ENCODE peak calls at places on chromosome 16, in eight cellular contexts. One of them, this sample, is unnamed. For H3K4me1, the result is how much of the 10 kb centered on the place peaks cover.

GRCh38 chr16:73122604-73123386 is 74.9 kb upstream of the ZFHX3 start:
- DNase-seq in endodermal cell: no peak
- DNase-seq in right atrium auricular region: peak
- DNase-seq in stomach: no peak
- DNase-seq in CD8-positive, alpha-beta T cell: no peak
- DNase-seq in transverse colon: no peak
- DNase-seq in fibroblast of lung: peak
- DNase-seq in heart right ventricle: peak
- DNase-seq in this sample: no peak

GRCh38 chr16:13108126-13108525 is 206.7 kb downstream of the SHISA9 start:
- DNase-seq in fibroblast of lung: no peak
- DNase-seq in right atrium auricular region: no peak
- DNase-seq in stomach: no peak
- DNase-seq in endodermal cell: no peak
- DNase-seq in heart right ventricle: no peak
- DNase-seq in CD8-positive, alpha-beta T cell: no peak
- DNase-seq in transverse colon: no peak
- DNase-seq in this sample: no peak

GRCh38 chr16:30728904-30729672 is 19.1 kb upstream of the PHKG2 start:
- DNase-seq in transverse colon: peak
- DNase-seq in stomach: no peak
- DNase-seq in endodermal cell: no peak
- DNase-seq in right atrium auricular region: no peak
- DNase-seq in CD8-positive, alpha-beta T cell: no peak
- DNase-seq in heart right ventricle: no peak
- DNase-seq in fibroblast of lung: no peak
- DNase-seq in this sample: no peak

GRCh38 chr16:67884-68789 is 4.3 kb downstream of the RHBDF1 start:
- DNase-seq in fibroblast of lung: no peak
- DNase-seq in CD8-positive, alpha-beta T cell: no peak
- DNase-seq in endodermal cell: no peak
- DNase-seq in stomach: no peak
- DNase-seq in right atrium auricular region: no peak
- DNase-seq in heart right ventricle: peak
- DNase-seq in transverse colon: no peak
- DNase-seq in this sample: no peak

GRCh38 chr16:89999831-90000574 is 19.3 kb downstream of the DBNDD1 start:
- DNase-seq in right atrium auricular region: no peak
- DNase-seq in endodermal cell: no peak
- DNase-seq in stomach: no peak
- DNase-seq in transverse colon: no peak
- DNase-seq in heart right ventricle: no peak
- DNase-seq in CD8-positive, alpha-beta T cell: no peak
- DNase-seq in fibroblast of lung: no peak
- DNase-seq in this sample: no peak

GRCh38 chr16:28511031-28511430 is 4.4 kb upstream of the IL27 start:
- DNase-seq in fibroblast of lung: no peak
- DNase-seq in right atrium auricular region: no peak
- DNase-seq in CD8-positive, alpha-beta T cell: no peak
- DNase-seq in stomach: no peak
- DNase-seq in transverse colon: no peak
- DNase-seq in endodermal cell: no peak
- DNase-seq in heart right ventricle: no peak
- DNase-seq in this sample: no peak

GRCh38 chr16:11472851-11473250 is 113.9 kb downstream of the LITAF start:
- DNase-seq in endodermal cell: no peak
- DNase-seq in heart right ventricle: no peak
- DNase-seq in stomach: no peak
- DNase-seq in fibroblast of lung: no peak
- DNase-seq in CD8-positive, alpha-beta T cell: no peak
- DNase-seq in transverse colon: no peak
- DNase-seq in right atrium auricular region: no peak
- DNase-seq in this sample: no peak

GRCh38 chr16:12228607-12229499 is 252.3 kb downstream of the SNX29 start:
- DNase-seq in endodermal cell: peak
- DNase-seq in CD8-positive, alpha-beta T cell: no peak
- DNase-seq in heart right ventricle: peak
- DNase-seq in fibroblast of lung: peak
- DNase-seq in transverse colon: peak
- DNase-seq in stomach: no peak
- DNase-seq in right atrium auricular region: peak
- DNase-seq in this sample: peak

GRCh38 chr16:30007378-30007895 is 3.4 kb downstream of the DOC2A start:
- DNase-seq in endodermal cell: no peak
- DNase-seq in heart right ventricle: no peak
- DNase-seq in CD8-positive, alpha-beta T cell: no peak
- DNase-seq in stomach: no peak
- DNase-seq in transverse colon: no peak
- DNase-seq in right atrium auricular region: no peak
- DNase-seq in fibroblast of lung: no peak
- DNase-seq in this sample: no peak

GRCh38 chr16:55044366-55044975 is 113.8 kb downstream of the IRX5 start:
- DNase-seq in stomach: no peak
- DNase-seq in transverse colon: no peak
- DNase-seq in right atrium auricular region: peak
- DNase-seq in endodermal cell: peak
- DNase-seq in fibroblast of lung: no peak
- DNase-seq in heart right ventricle: no peak
- DNase-seq in CD8-positive, alpha-beta T cell: no peak
- DNase-seq in this sample: no peak

GRCh38 chr16:83935005-83935857 is 17.8 kb upstream of the OSGIN1 start:
- DNase-seq in heart right ventricle: no peak
- DNase-seq in endodermal cell: no peak
- DNase-seq in right atrium auricular region: no peak
- DNase-seq in CD8-positive, alpha-beta T cell: no peak
- DNase-seq in stomach: no peak
- DNase-seq in transverse colon: no peak
- DNase-seq in fibroblast of lung: no peak
- DNase-seq in this sample: no peak

GRCh38 chr16:20886320-20886719 is 13.8 kb downstream of the DCUN1D3 start:
- DNase-seq in transverse colon: no peak
- DNase-seq in endodermal cell: no peak
- DNase-seq in heart right ventricle: no peak
- DNase-seq in stomach: no peak
- DNase-seq in CD8-positive, alpha-beta T cell: no peak
- DNase-seq in fibroblast of lung: no peak
- DNase-seq in right atrium auricular region: no peak
- DNase-seq in this sample: no peak

GRCh38 chr16:66296591-66296990 is 69.9 kb upstream of the CDH5 start:
- DNase-seq in fibroblast of lung: no peak
- DNase-seq in right atrium auricular region: peak
- DNase-seq in endodermal cell: no peak
- DNase-seq in stomach: peak
- DNase-seq in CD8-positive, alpha-beta T cell: no peak
- DNase-seq in heart right ventricle: no peak
- DNase-seq in transverse colon: no peak
- DNase-seq in this sample: no peak

GRCh38 chr16:87317766-87318121 is 552 bp upstream of the C16orf95 start:
- DNase-seq in transverse colon: peak
- DNase-seq in fibroblast of lung: peak
- DNase-seq in heart right ventricle: peak
- DNase-seq in CD8-positive, alpha-beta T cell: no peak
- DNase-seq in stomach: peak
- DNase-seq in endodermal cell: no peak
- DNase-seq in right atrium auricular region: peak
- DNase-seq in this sample: peak

GRCh38 chr16:8589293-8590160 is 784 bp downstream of the TMEM114 start:
- DNase-seq in right atrium auricular region: no peak
- DNase-seq in transverse colon: no peak
- DNase-seq in endodermal cell: peak
- DNase-seq in fibroblast of lung: no peak
- DNase-seq in heart right ventricle: no peak
- DNase-seq in stomach: no peak
- DNase-seq in CD8-positive, alpha-beta T cell: no peak
- DNase-seq in this sample: no peak

GRCh38 chr16:1208239-1208830 is 16.7 kb downstream of the TPSG1 start:
- DNase-seq in right atrium auricular region: no peak
- DNase-seq in heart right ventricle: no peak
- DNase-seq in transverse colon: no peak
- DNase-seq in endodermal cell: no peak
- DNase-seq in fibroblast of lung: no peak
- DNase-seq in stomach: no peak
- DNase-seq in CD8-positive, alpha-beta T cell: no peak
- DNase-seq in this sample: no peak

GRCh38 chr16:35207059-35207999 is 1747.9 kb downstream of the TP53TG3F start:
- DNase-seq in stomach: no peak
- DNase-seq in heart right ventricle: no peak
- DNase-seq in transverse colon: no peak
- DNase-seq in endodermal cell: no peak
- DNase-seq in fibroblast of lung: no peak
- DNase-seq in CD8-positive, alpha-beta T cell: no peak
- DNase-seq in right atrium auricular region: no peak
- DNase-seq in this sample: no peak

GRCh38 chr16:3640207-3640606 is 14.3 kb upstream of the DNASE1 start:
- DNase-seq in heart right ventricle: no peak
- DNase-seq in stomach: no peak
- DNase-seq in fibroblast of lung: no peak
- DNase-seq in CD8-positive, alpha-beta T cell: no peak
- DNase-seq in right atrium auricular region: no peak
- DNase-seq in transverse colon: no peak
- DNase-seq in endodermal cell: no peak
- DNase-seq in this sample: no peak

GRCh38 chr16:1767116-1767994 is 4.0 kb downstream of the NME3 start:
- DNase-seq in fibroblast of lung: no peak
- DNase-seq in CD8-positive, alpha-beta T cell: no peak
- DNase-seq in heart right ventricle: no peak
- DNase-seq in endodermal cell: no peak
- DNase-seq in transverse colon: no peak
- DNase-seq in stomach: no peak
- DNase-seq in right atrium auricular region: no peak
- DNase-seq in this sample: no peak

GRCh38 chr16:54936979-54937672 is 6.5 kb downstream of the IRX5 start:
- DNase-seq in fibroblast of lung: peak
- DNase-seq in stomach: no peak
- DNase-seq in endodermal cell: peak
- DNase-seq in CD8-positive, alpha-beta T cell: no peak
- DNase-seq in heart right ventricle: peak
- DNase-seq in transverse colon: no peak
- DNase-seq in right atrium auricular region: no peak
- DNase-seq in this sample: no peak

GRCh38 chr16:177394-177822 is 928 bp downstream of the HBA1 start:
- DNase-seq in right atrium auricular region: no peak
- DNase-seq in stomach: no peak
- DNase-seq in CD8-positive, alpha-beta T cell: no peak
- DNase-seq in transverse colon: no peak
- DNase-seq in heart right ventricle: no peak
- DNase-seq in fibroblast of lung: peak
- DNase-seq in endodermal cell: peak
- DNase-seq in this sample: no peak

DNA sequence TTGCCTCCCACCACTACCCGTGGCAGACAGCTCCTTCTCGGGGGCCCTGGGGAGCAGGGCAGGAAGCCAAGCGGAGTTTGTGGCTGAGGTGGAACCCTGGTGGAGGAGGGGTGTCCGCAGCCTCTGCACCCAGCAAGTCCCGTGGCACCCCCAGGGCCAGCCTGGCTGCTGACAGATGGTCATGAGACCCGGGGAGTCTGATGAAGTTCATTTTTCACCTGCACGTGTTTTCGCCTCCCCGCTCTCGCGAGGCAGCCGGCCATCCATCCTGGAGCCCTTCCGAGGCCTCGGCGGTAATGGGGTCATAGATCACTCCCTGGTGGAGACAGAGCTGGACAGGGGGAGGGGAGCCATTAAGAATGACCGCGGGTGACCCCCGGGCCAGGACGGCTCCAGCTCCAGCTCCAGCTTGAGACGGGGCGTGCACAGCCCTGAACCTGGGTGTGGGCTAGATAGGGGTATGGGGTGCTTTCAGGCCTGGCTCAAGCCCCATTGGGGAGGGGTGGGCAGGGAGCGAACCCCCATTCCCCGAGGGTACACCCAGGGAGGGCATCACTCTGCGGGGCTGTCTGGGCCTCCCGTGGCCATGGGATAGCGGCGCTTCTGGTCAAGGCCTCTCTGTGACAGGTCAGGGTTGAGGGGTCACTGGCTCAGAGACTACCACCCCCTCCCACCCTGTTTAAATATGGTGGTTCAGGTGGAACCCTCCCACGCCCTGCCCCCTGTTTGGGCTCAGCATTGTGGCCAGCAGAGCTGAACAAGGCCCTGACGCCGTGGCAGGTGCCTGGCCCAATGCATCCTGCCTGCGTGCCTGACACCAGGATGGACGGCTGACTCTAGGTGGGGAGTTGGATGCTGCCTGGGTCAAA is 227.4 kb upstream of the GSE1 start:
- DNase-seq in heart right ventricle: peak
- DNase-seq in transverse colon: no peak
- DNase-seq in endodermal cell: no peak
- DNase-seq in CD8-positive, alpha-beta T cell: no peak
- DNase-seq in stomach: no peak
- DNase-seq in fibroblast of lung: no peak
- DNase-seq in right atrium auricular region: no peak
- DNase-seq in this sample: no peak
- H3K4me1 ChIP-seq in heart right ventricle: under half
- H3K4me1 ChIP-seq in transverse colon: under half
- H3K4me1 ChIP-seq in endodermal cell: under half
- H3K4me1 ChIP-seq in CD8-positive, alpha-beta T cell: under half
- H3K4me1 ChIP-seq in stomach: under half
- H3K4me1 ChIP-seq in fibroblast of lung: under half
- H3K4me1 ChIP-seq in right atrium auricular region: under half
- H3K4me1 ChIP-seq in this sample: under half

GRCh38 chr16:56334761-56335160 is 90.6 kb downstream of the AMFR start:
- DNase-seq in right atrium auricular region: no peak
- DNase-seq in endodermal cell: no peak
- DNase-seq in transverse colon: no peak
- DNase-seq in CD8-positive, alpha-beta T cell: no peak
- DNase-seq in heart right ventricle: no peak
- DNase-seq in stomach: no peak
- DNase-seq in fibroblast of lung: no peak
- DNase-seq in this sample: no peak
- H3K4me1 ChIP-seq in right atrium auricular region: under half
- H3K4me1 ChIP-seq in endodermal cell: under half
- H3K4me1 ChIP-seq in transverse colon: under half
- H3K4me1 ChIP-seq in CD8-positive, alpha-beta T cell: under half
- H3K4me1 ChIP-seq in heart right ventricle: under half
- H3K4me1 ChIP-seq in stomach: under half
- H3K4me1 ChIP-seq in fibroblast of lung: under half
- H3K4me1 ChIP-seq in this sample: under half

GRCh38 chr16:27242398-27242797 is 26.2 kb downstream of the NSMCE1 start:
- DNase-seq in CD8-positive, alpha-beta T cell: no peak
- DNase-seq in heart right ventricle: no peak
- DNase-seq in stomach: no peak
- DNase-seq in transverse colon: no peak
- DNase-seq in right atrium auricular region: no peak
- DNase-seq in fibroblast of lung: no peak
- DNase-seq in endodermal cell: peak
- DNase-seq in this sample: no peak
- H3K4me1 ChIP-seq in CD8-positive, alpha-beta T cell: under half
- H3K4me1 ChIP-seq in heart right ventricle: half or more
- H3K4me1 ChIP-seq in stomach: under half
- H3K4me1 ChIP-seq in transverse colon: under half
- H3K4me1 ChIP-seq in right atrium auricular region: half or more
- H3K4me1 ChIP-seq in fibroblast of lung: under half
- H3K4me1 ChIP-seq in endodermal cell: under half
- H3K4me1 ChIP-seq in this sample: under half

DNA sequence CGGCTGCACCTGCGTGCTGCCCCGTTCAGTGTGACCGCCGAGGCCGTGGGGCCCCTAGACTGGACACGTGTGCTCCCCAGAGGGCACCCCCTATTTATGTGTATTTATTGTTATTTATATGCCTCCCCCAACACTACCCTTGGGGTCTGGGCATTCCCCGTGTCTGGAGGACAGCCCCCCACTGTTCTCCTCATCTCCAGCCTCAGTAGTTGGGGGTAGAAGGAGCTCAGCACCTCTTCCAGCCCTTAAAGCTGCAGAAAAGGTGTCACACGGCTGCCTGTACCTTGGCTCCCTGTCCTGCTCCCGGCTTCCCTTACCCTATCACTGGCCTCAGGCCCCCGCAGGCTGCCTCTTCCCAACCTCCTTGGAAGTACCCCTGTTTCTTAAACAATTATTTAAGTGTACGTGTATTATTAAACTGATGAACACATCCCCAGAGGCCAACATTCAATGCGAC is 1.7 kb downstream of the IL17C start:
- DNase-seq in stomach: no peak
- DNase-seq in transverse colon: no peak
- DNase-seq in endodermal cell: no peak
- DNase-seq in fibroblast of lung: no peak
- DNase-seq in right atrium auricular region: no peak
- DNase-seq in heart right ventricle: no peak
- DNase-seq in CD8-positive, alpha-beta T cell: no peak
- DNase-seq in this sample: no peak
- H3K4me1 ChIP-seq in stomach: under half
- H3K4me1 ChIP-seq in transverse colon: under half
- H3K4me1 ChIP-seq in endodermal cell: under half
- H3K4me1 ChIP-seq in fibroblast of lung: under half
- H3K4me1 ChIP-seq in right atrium auricular region: under half
- H3K4me1 ChIP-seq in heart right ventricle: under half
- H3K4me1 ChIP-seq in CD8-positive, alpha-beta T cell: under half
- H3K4me1 ChIP-seq in this sample: under half